ENCODE peak calls at places on chromosomes 2 and 18, in ten cellular contexts. Y is H54, E is GM12891, L is heart left ventricle, W is stomach, J is uterus, F is tibial nerve, N is upper lobe of left lung, U is A549, S is thyroid gland. D is an unnamed sample.

GRCh38 chr2:228067309-228067708 is 114.2 kb downstream of the SPHKAP start:
- DNase-seq in Y (no peak), E (no peak), L (no peak), W (no peak), J (no peak), F (no peak), N (no peak), U (no peak), S (no peak), D (no peak)

GRCh38 chr2:175806115-175806470 is 196.0 kb downstream of the LNPK start:
- DNase-seq in Y (no peak), E (no peak), L (no peak), W (no peak), J (no peak), F (no peak), N (no peak), U (no peak), S (no peak), D (no peak)

GRCh38 chr18:46497129-46497528 is 159.9 kb downstream of the LOXHD1 start:
- DNase-seq in Y (no peak), E (no peak), L (no peak), W (no peak), J (no peak), F (no peak), N (no peak), U (no peak), S (peak), D (no peak)

GRCh38 chr2:176830362-176830761 is 382.2 kb upstream of the HNRNPA3 start:
- DNase-seq in Y (no peak), E (no peak), L (no peak), W (no peak), J (no peak), F (no peak), N (no peak), U (no peak), S (no peak), D (no peak)

GRCh38 chr2:219205165-219205538 is 1.4 kb upstream of the ZFAND2B start:
- DNase-seq in Y (no peak), E (no peak), L (no peak), W (no peak), J (no peak), F (no peak), N (no peak), U (no peak), S (no peak), D (no peak)

GRCh38 chr18:46481048-46481846 is 175.8 kb downstream of the LOXHD1 start:
- DNase-seq in Y (no peak), E (peak), L (no peak), W (peak), J (no peak), F (no peak), N (no peak), U (peak), S (peak), D (no peak)

GRCh38 chr2:9663008-9663879 is 32.4 kb upstream of the YWHAQ start:
- DNase-seq in Y (no peak), E (no peak), L (no peak), W (no peak), J (no peak), F (no peak), N (no peak), U (no peak), S (no peak), D (no peak)

GRCh38 chr2:21452263-21452662 is 328.5 kb downstream of the TDRD15 start:
- DNase-seq in Y (no peak), E (no peak), L (no peak), W (no peak), J (no peak), F (no peak), N (no peak), U (no peak), S (no peak), D (no peak)

GRCh38 chr2:36507408-36507812 is 90.6 kb downstream of the FEZ2 start:
- DNase-seq in Y (peak), E (peak), L (peak), W (peak), J (peak), F (no peak), N (no peak), U (peak), S (peak), D (no peak)

GRCh38 chr2:110948027-110948687 is 172.6 kb upstream of the BCL2L11 start:
- DNase-seq in Y (no peak), E (no peak), L (no peak), W (no peak), J (no peak), F (no peak), N (no peak), U (no peak), S (peak), D (no peak)

GRCh38 chr2:39127973-39128372 is 7.1 kb upstream of the SOS1 start:
- DNase-seq in Y (no peak), E (no peak), L (no peak), W (no peak), J (no peak), F (no peak), N (no peak), U (no peak), S (no peak), D (no peak)

GRCh38 chr2:207008105-207008990 is 69.0 kb downstream of the CPO start:
- DNase-seq in Y (no peak), E (no peak), L (no peak), W (no peak), J (no peak), F (no peak), N (no peak), U (no peak), S (no peak), D (no peak)

GRCh38 chr2:225270053-225270452 is 129.5 kb upstream of the NYAP2 start:
- DNase-seq in Y (no peak), E (no peak), L (no peak), W (no peak), J (no peak), F (no peak), N (no peak), U (no peak), S (no peak), D (no peak)

GRCh38 chr2:20181761-20182160 is 43.2 kb downstream of the SDC1 start:
- DNase-seq in Y (no peak), E (no peak), L (no peak), W (no peak), J (no peak), F (no peak), N (no peak), U (no peak), S (no peak), D (no peak)

GRCh38 chr18:76374330-76375281 is 120.4 kb downstream of the ZNF516 start:
- DNase-seq in Y (no peak), E (no peak), L (no peak), W (no peak), J (peak), F (no peak), N (no peak), U (no peak), S (no peak), D (no peak)

GRCh38 chr2:27707462-27708256 is 44.0 kb downstream of the SLC4A1AP start:
- DNase-seq in Y (no peak), E (no peak), L (no peak), W (no peak), J (no peak), F (no peak), N (no peak), U (no peak), S (no peak), D (no peak)

GRCh38 chr2:96842600-96842999 is 1.2 kb downstream of the ANKRD23 start:
- DNase-seq in Y (no peak), E (no peak), L (peak), W (no peak), J (no peak), F (no peak), N (no peak), U (no peak), S (no peak), D (no peak)
- TF ChIP-seq POLR2A in Y (no peak), E (no peak), L (no peak), W (no peak), J (no peak), F (no peak), N (no peak), U (no peak), S (no peak), D (no peak)

DNA sequence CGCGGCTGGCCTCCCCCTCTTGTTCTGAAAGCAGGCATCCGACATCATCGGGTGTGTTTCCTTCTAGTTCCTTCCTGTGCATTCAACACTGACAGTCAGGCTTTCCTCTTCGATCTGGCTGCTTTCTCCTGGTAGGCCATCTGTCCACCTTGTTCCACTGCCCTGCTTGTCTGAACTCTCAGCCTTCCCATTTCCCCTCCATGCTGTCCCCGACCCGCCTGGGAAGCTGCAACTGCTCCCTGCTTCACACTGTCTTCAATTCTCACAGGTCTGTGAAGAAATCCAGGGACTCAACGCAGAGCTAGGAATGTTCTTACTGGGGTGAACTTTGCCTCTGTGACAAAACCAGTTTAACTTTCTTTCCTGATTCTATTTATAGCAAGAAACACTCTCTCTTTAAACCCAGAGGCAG is 43.0 kb downstream of the KIF3C start:
- DNase-seq in Y (no peak), E (no peak), L (no peak), W (no peak), J (no peak), F (no peak), N (no peak), U (no peak), S (no peak), D (no peak)
- TF ChIP-seq POLR2A in Y (no peak), E (no peak), L (no peak), W (no peak), J (no peak), F (no peak), N (no peak), U (no peak), S (no peak), D (no peak)

GRCh38 chr2:205684871-205685313 is 2.6 kb downstream of the NRP2 start:
- DNase-seq in Y (no peak), E (no peak), L (no peak), W (no peak), J (peak), F (no peak), N (peak), U (no peak), S (no peak), D (no peak)
- TF ChIP-seq POLR2A in Y (no peak), E (no peak), L (no peak), W (no peak), J (peak), F (no peak), N (no peak), U (no peak), S (no peak), D (no peak)

DNA sequence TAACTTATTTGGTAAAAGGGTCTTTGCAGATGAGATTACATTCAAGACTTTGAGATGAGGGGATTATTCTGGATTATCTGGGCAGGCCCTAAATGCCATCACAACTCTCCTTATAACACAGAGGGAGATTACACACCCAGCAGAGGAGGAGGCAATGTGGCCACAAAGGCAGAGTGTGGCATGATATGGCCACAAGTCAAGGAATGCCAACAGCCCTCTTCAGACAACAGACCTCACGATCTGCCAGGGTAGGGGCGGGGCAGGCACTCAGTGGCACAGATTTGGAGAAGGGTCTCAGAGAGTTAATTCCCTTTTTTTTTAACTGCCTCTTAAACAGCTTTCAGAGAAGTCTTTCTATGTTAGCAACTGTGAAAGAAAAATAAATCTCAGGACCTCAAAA is 96.9 kb downstream of the CYP26B1 start:
- DNase-seq in Y (no peak), E (no peak), L (no peak), W (no peak), J (no peak), F (no peak), N (no peak), U (no peak), S (peak), D (no peak)
- TF ChIP-seq POLR2A in Y (no peak), E (no peak), L (no peak), W (no peak), J (no peak), F (no peak), N (no peak), U (no peak), S (no peak), D (no peak)

GRCh38 chr2:231392431-231393148 is 2.9 kb upstream of the B3GNT7 start:
- DNase-seq in Y (no peak), E (peak), L (no peak), W (no peak), J (no peak), F (no peak), N (no peak), U (no peak), S (no peak), D (no peak)
- TF ChIP-seq POLR2A in Y (no peak), E (no peak), L (no peak), W (no peak), J (no peak), F (no peak), N (no peak), U (no peak), S (no peak), D (no peak)

DNA sequence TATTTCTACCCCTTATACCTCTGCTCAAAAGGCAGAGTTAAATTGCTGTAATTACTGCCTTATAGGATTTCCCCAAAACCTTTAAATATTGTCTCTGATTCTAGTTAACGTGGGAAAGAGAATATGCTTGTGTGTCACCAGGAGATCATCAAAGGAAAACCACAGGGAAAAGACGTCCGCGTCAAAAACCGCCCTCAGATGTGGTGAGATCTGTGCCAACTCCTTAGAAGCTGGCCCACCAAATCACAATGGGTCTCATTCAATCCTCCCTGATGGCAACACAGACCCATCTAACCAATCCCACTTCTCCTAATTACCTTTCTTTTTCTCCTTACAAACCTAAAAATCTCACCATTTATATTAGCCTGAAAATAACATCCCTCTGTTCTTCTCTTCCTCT is 25.4 kb downstream of the VPS54 start:
- DNase-seq in Y (no peak), E (no peak), L (no peak), W (no peak), J (no peak), F (no peak), N (no peak), U (no peak), S (no peak), D (no peak)
- TF ChIP-seq POLR2A in Y (no peak), E (no peak), L (no peak), W (no peak), J (no peak), F (no peak), N (no peak), U (no peak), S (no peak), D (no peak)

GRCh38 chr2:74625658-74626425 is 22.3 kb downstream of the M1AP start:
- DNase-seq in Y (no peak), E (no peak), L (no peak), W (no peak), J (no peak), F (no peak), N (no peak), U (no peak), S (no peak), D (no peak)

GRCh38 chr2:74617123-74617522 is 31.0 kb downstream of the M1AP start:
- DNase-seq in Y (no peak), E (no peak), L (no peak), W (no peak), J (no peak), F (no peak), N (no peak), U (no peak), S (no peak), D (no peak)

GRCh38 chr2:74619651-74620297 is 28.4 kb downstream of the M1AP start:
- DNase-seq in Y (no peak), E (no peak), L (no peak), W (no peak), J (no peak), F (no peak), N (no peak), U (no peak), S (no peak), D (no peak)

GRCh38 chr2:74618410-74619083 is 29.6 kb downstream of the M1AP start:
- DNase-seq in Y (no peak), E (no peak), L (no peak), W (no peak), J (no peak), F (no peak), N (no peak), U (no peak), S (no peak), D (no peak)

DNA sequence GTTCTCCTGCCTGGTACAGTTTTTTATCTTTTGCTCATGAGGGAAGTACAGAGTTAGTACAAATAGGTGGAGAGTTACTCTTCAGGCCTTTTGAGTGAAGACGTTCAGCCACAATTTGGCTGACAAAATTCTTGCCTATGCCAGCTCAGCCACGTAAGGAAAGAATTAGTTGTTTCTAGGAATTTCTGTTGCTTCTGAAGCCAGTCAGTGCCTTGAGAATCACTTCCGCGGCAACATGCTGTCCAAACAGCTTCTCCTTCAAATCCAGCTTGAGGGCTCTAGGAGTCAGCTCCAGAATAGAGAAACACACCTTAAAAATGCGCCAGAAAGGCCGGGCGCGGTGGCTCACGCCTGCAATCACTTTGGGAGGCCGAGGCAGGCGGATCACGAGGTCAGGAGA is 27.5 kb downstream of the M1AP start:
- DNase-seq in Y (no peak), E (no peak), L (no peak), W (no peak), J (no peak), F (no peak), N (no peak), U (no peak), S (peak), D (no peak)
- TF ChIP-seq POLR2A in Y (no peak), E (no peak), L (no peak), W (no peak), J (no peak), F (no peak), N (no peak), U (no peak), S (no peak), D (no peak)